ENCODE peak calls at places on chromosomes 2 and 18, in seven cellular contexts. One of them, this sample, is unnamed.

GRCh38 chr2:43230481-43230880 is 4.1 kb upstream of the ZFP36L2 start:
- DNase-seq in AG04450: no peak
- DNase-seq in Peyer's patch: no peak
- DNase-seq in testis: no peak
- DNase-seq in neural progenitor cell: peak
- DNase-seq in fibroblast of lung: no peak
- DNase-seq in breast epithelium: no peak
- DNase-seq in this sample: no peak

GRCh38 chr2:38107738-38108410 is 31.9 kb upstream of the CYP1B1 start:
- DNase-seq in Peyer's patch: no peak
- DNase-seq in AG04450: no peak
- DNase-seq in neural progenitor cell: peak
- DNase-seq in testis: no peak
- DNase-seq in fibroblast of lung: no peak
- DNase-seq in breast epithelium: no peak
- DNase-seq in this sample: no peak

GRCh38 chr2:43227830-43228280 is 1.4 kb upstream of the ZFP36L2 start:
- DNase-seq in AG04450: no peak
- DNase-seq in fibroblast of lung: no peak
- DNase-seq in testis: no peak
- DNase-seq in neural progenitor cell: no peak
- DNase-seq in breast epithelium: no peak
- DNase-seq in Peyer's patch: no peak
- DNase-seq in this sample: no peak

GRCh38 chr2:19021100-19021476 is 337.3 kb downstream of the OSR1 start:
- DNase-seq in Peyer's patch: no peak
- DNase-seq in breast epithelium: no peak
- DNase-seq in testis: no peak
- DNase-seq in AG04450: peak
- DNase-seq in fibroblast of lung: peak
- DNase-seq in neural progenitor cell: peak
- DNase-seq in this sample: no peak

GRCh38 chr18:72868666-72869661 is 1.2 kb upstream of the NETO1 start:
- DNase-seq in Peyer's patch: no peak
- DNase-seq in testis: no peak
- DNase-seq in fibroblast of lung: no peak
- DNase-seq in breast epithelium: no peak
- DNase-seq in AG04450: no peak
- DNase-seq in neural progenitor cell: peak
- DNase-seq in this sample: no peak

GRCh38 chr2:138531913-138532312 is 30.3 kb downstream of the SPOPL start:
- DNase-seq in AG04450: no peak
- DNase-seq in breast epithelium: no peak
- DNase-seq in fibroblast of lung: no peak
- DNase-seq in testis: no peak
- DNase-seq in neural progenitor cell: peak
- DNase-seq in Peyer's patch: no peak
- DNase-seq in this sample: no peak

GRCh38 chr2:232419245-232420072 is 12.8 kb downstream of the ALPG start:
- DNase-seq in Peyer's patch: no peak
- DNase-seq in testis: no peak
- DNase-seq in breast epithelium: no peak
- DNase-seq in AG04450: no peak
- DNase-seq in fibroblast of lung: no peak
- DNase-seq in neural progenitor cell: peak
- DNase-seq in this sample: peak

GRCh38 chr2:127609818-127610217 is 36.1 kb upstream of the GPR17 start:
- DNase-seq in neural progenitor cell: no peak
- DNase-seq in testis: no peak
- DNase-seq in breast epithelium: no peak
- DNase-seq in Peyer's patch: peak
- DNase-seq in AG04450: no peak
- DNase-seq in fibroblast of lung: no peak
- DNase-seq in this sample: peak

GRCh38 chr2:156321243-156321904 is 11.1 kb downstream of the NR4A2 start:
- DNase-seq in neural progenitor cell: peak
- DNase-seq in AG04450: no peak
- DNase-seq in fibroblast of lung: no peak
- DNase-seq in testis: no peak
- DNase-seq in breast epithelium: no peak
- DNase-seq in Peyer's patch: peak
- DNase-seq in this sample: no peak

GRCh38 chr18:23143871-23144270 is 8.6 kb downstream of the CABLES1 start:
- DNase-seq in breast epithelium: no peak
- DNase-seq in testis: no peak
- DNase-seq in AG04450: no peak
- DNase-seq in neural progenitor cell: no peak
- DNase-seq in Peyer's patch: no peak
- DNase-seq in fibroblast of lung: peak
- DNase-seq in this sample: peak

GRCh38 chr2:18356676-18357075 is 203.8 kb downstream of the RDH14 start:
- DNase-seq in fibroblast of lung: peak
- DNase-seq in breast epithelium: no peak
- DNase-seq in Peyer's patch: no peak
- DNase-seq in AG04450: no peak
- DNase-seq in neural progenitor cell: no peak
- DNase-seq in testis: no peak
- DNase-seq in this sample: no peak

GRCh38 chr18:9249254-9249653 is 85.3 kb upstream of the TWSG1 start:
- DNase-seq in breast epithelium: no peak
- DNase-seq in fibroblast of lung: peak
- DNase-seq in neural progenitor cell: no peak
- DNase-seq in Peyer's patch: no peak
- DNase-seq in AG04450: peak
- DNase-seq in testis: no peak
- DNase-seq in this sample: no peak

GRCh38 chr2:169716938-169717690 is 16.5 kb upstream of the KLHL23 start:
- DNase-seq in testis: no peak
- DNase-seq in Peyer's patch: peak
- DNase-seq in fibroblast of lung: no peak
- DNase-seq in AG04450: no peak
- DNase-seq in breast epithelium: no peak
- DNase-seq in neural progenitor cell: no peak
- DNase-seq in this sample: no peak

GRCh38 chr2:10223932-10224720 is 78.6 kb upstream of the HPCAL1 start:
- DNase-seq in fibroblast of lung: no peak
- DNase-seq in AG04450: no peak
- DNase-seq in neural progenitor cell: peak
- DNase-seq in Peyer's patch: peak
- DNase-seq in breast epithelium: no peak
- DNase-seq in testis: no peak
- DNase-seq in this sample: peak

GRCh38 chr2:73359915-73360697 is 25.5 kb upstream of the ALMS1 start:
- DNase-seq in AG04450: no peak
- DNase-seq in breast epithelium: no peak
- DNase-seq in neural progenitor cell: peak
- DNase-seq in testis: no peak
- DNase-seq in Peyer's patch: no peak
- DNase-seq in fibroblast of lung: no peak
- DNase-seq in this sample: no peak

GRCh38 chr2:160859086-160859485 is 301.1 kb upstream of the TANK start:
- DNase-seq in AG04450: no peak
- DNase-seq in testis: no peak
- DNase-seq in neural progenitor cell: no peak
- DNase-seq in breast epithelium: no peak
- DNase-seq in fibroblast of lung: no peak
- DNase-seq in Peyer's patch: no peak
- DNase-seq in this sample: no peak

GRCh38 chr2:190408538-190409271 is 550 bp downstream of the MFSD6 start:
- DNase-seq in neural progenitor cell: peak
- DNase-seq in AG04450: no peak
- DNase-seq in testis: peak
- DNase-seq in fibroblast of lung: peak
- DNase-seq in Peyer's patch: peak
- DNase-seq in breast epithelium: peak
- DNase-seq in this sample: peak

GRCh38 chr2:240959941-240960308 is 38.5 kb upstream of the SNED1 start:
- DNase-seq in breast epithelium: peak
- DNase-seq in Peyer's patch: peak
- DNase-seq in AG04450: no peak
- DNase-seq in testis: peak
- DNase-seq in fibroblast of lung: no peak
- DNase-seq in neural progenitor cell: no peak
- DNase-seq in this sample: no peak

GRCh38 chr18:2656237-2657042 is 914 bp downstream of the SMCHD1 start:
- DNase-seq in neural progenitor cell: peak
- DNase-seq in breast epithelium: peak
- DNase-seq in Peyer's patch: peak
- DNase-seq in fibroblast of lung: peak
- DNase-seq in AG04450: no peak
- DNase-seq in testis: peak
- DNase-seq in this sample: peak

GRCh38 chr2:175540421-175540820 is 358.9 kb upstream of the ATP5MC3 start:
- DNase-seq in AG04450: no peak
- DNase-seq in fibroblast of lung: no peak
- DNase-seq in testis: no peak
- DNase-seq in breast epithelium: no peak
- DNase-seq in Peyer's patch: no peak
- DNase-seq in neural progenitor cell: no peak
- DNase-seq in this sample: no peak
- H3K4me3 ChIP-seq in AG04450: no peak
- H3K4me3 ChIP-seq in fibroblast of lung: no peak
- H3K4me3 ChIP-seq in testis: no peak
- H3K4me3 ChIP-seq in breast epithelium: no peak
- H3K4me3 ChIP-seq in Peyer's patch: no peak
- H3K4me3 ChIP-seq in neural progenitor cell: no peak
- H3K4me3 ChIP-seq in this sample: no peak

GRCh38 chr18:48493856-48494255 is 45.0 kb upstream of the CTIF start:
- DNase-seq in breast epithelium: no peak
- DNase-seq in neural progenitor cell: no peak
- DNase-seq in Peyer's patch: no peak
- DNase-seq in fibroblast of lung: peak
- DNase-seq in testis: no peak
- DNase-seq in AG04450: no peak
- DNase-seq in this sample: no peak

GRCh38 chr18:48488388-48488850 is 50.4 kb upstream of the CTIF start:
- DNase-seq in AG04450: peak
- DNase-seq in breast epithelium: no peak
- DNase-seq in neural progenitor cell: no peak
- DNase-seq in testis: peak
- DNase-seq in fibroblast of lung: peak
- DNase-seq in Peyer's patch: peak
- DNase-seq in this sample: peak

GRCh38 chr18:48486762-48487161 is 52.1 kb upstream of the CTIF start:
- DNase-seq in Peyer's patch: no peak
- DNase-seq in breast epithelium: no peak
- DNase-seq in testis: no peak
- DNase-seq in AG04450: peak
- DNase-seq in neural progenitor cell: no peak
- DNase-seq in fibroblast of lung: peak
- DNase-seq in this sample: no peak

GRCh38 chr18:48492880-48493279 is 46.0 kb upstream of the CTIF start:
- DNase-seq in AG04450: no peak
- DNase-seq in testis: no peak
- DNase-seq in neural progenitor cell: no peak
- DNase-seq in fibroblast of lung: no peak
- DNase-seq in Peyer's patch: no peak
- DNase-seq in breast epithelium: no peak
- DNase-seq in this sample: no peak

GRCh38 chr18:48490641-48491040 is 48.2 kb upstream of the CTIF start:
- DNase-seq in AG04450: no peak
- DNase-seq in fibroblast of lung: peak
- DNase-seq in Peyer's patch: no peak
- DNase-seq in neural progenitor cell: no peak
- DNase-seq in testis: no peak
- DNase-seq in breast epithelium: no peak
- DNase-seq in this sample: no peak
- H3K27ac ChIP-seq in AG04450: no peak
- H3K27ac ChIP-seq in fibroblast of lung: no peak
- H3K27ac ChIP-seq in Peyer's patch: no peak
- H3K27ac ChIP-seq in neural progenitor cell: no peak
- H3K27ac ChIP-seq in testis: no peak
- H3K27ac ChIP-seq in breast epithelium: no peak
- H3K27ac ChIP-seq in this sample: no peak

DNA sequence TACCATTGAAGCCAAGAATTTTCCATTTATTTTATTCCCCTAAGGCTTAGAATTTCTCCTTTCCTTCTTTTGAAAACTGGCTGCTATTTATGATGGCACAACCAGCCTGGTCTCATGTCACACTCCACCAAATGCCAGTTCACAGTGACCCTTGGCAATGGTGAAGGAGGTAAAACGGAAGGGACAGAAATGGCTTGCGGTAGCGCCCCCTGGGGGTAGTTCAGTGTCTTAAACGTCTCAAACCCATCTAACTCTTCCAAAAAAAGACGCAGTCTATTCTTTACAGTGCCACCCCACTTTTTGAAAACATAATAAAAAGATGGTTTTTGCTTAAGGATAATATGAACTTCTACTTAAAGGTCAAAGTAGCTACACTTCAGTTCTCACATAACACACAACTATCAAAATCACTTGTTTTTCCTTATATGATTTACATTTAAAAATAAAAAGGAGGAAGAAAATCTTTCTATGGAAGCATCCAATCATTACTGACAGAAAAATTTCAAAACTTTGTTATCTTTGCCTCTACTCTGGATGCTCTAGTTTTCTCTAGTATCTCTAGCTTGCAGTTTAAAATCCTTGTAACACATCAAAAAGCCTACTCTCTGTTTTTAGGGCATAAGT is 28.0 kb downstream of the PNO1 start:
- DNase-seq in fibroblast of lung: peak
- DNase-seq in testis: peak
- DNase-seq in AG04450: no peak
- DNase-seq in breast epithelium: no peak
- DNase-seq in neural progenitor cell: peak
- DNase-seq in Peyer's patch: peak
- DNase-seq in this sample: peak
- TF ChIP-seq CTCF in fibroblast of lung: peak
- TF ChIP-seq CTCF in testis: peak
- TF ChIP-seq CTCF in AG04450: peak
- TF ChIP-seq CTCF in breast epithelium: no peak
- TF ChIP-seq CTCF in neural progenitor cell: peak
- TF ChIP-seq CTCF in Peyer's patch: peak
- TF ChIP-seq CTCF in this sample: peak

GRCh38 chr18:11514267-11514666 is 95.1 kb upstream of the SLC35G4 start:
- DNase-seq in fibroblast of lung: peak
- DNase-seq in testis: no peak
- DNase-seq in neural progenitor cell: no peak
- DNase-seq in Peyer's patch: no peak
- DNase-seq in AG04450: no peak
- DNase-seq in breast epithelium: no peak
- DNase-seq in this sample: no peak

GRCh38 chr18:11506871-11507270 is 102.5 kb upstream of the SLC35G4 start:
- DNase-seq in fibroblast of lung: peak
- DNase-seq in neural progenitor cell: no peak
- DNase-seq in breast epithelium: no peak
- DNase-seq in testis: no peak
- DNase-seq in Peyer's patch: no peak
- DNase-seq in AG04450: no peak
- DNase-seq in this sample: no peak

GRCh38 chr18:11516988-11517630 is 92.3 kb upstream of the SLC35G4 start:
- DNase-seq in fibroblast of lung: no peak
- DNase-seq in AG04450: no peak
- DNase-seq in breast epithelium: no peak
- DNase-seq in Peyer's patch: no peak
- DNase-seq in neural progenitor cell: no peak
- DNase-seq in testis: no peak
- DNase-seq in this sample: no peak

GRCh38 chr18:11511434-11512095 is 97.8 kb upstream of the SLC35G4 start:
- DNase-seq in AG04450: no peak
- DNase-seq in Peyer's patch: no peak
- DNase-seq in breast epithelium: no peak
- DNase-seq in fibroblast of lung: no peak
- DNase-seq in testis: no peak
- DNase-seq in neural progenitor cell: no peak
- DNase-seq in this sample: no peak

GRCh38 chr18:11512096-11513030 is 97.0 kb upstream of the SLC35G4 start:
- DNase-seq in fibroblast of lung: no peak
- DNase-seq in Peyer's patch: no peak
- DNase-seq in breast epithelium: no peak
- DNase-seq in neural progenitor cell: peak
- DNase-seq in AG04450: no peak
- DNase-seq in testis: peak
- DNase-seq in this sample: no peak
- H3K4me3 ChIP-seq in fibroblast of lung: no peak
- H3K4me3 ChIP-seq in Peyer's patch: no peak
- H3K4me3 ChIP-seq in breast epithelium: no peak
- H3K4me3 ChIP-seq in neural progenitor cell: no peak
- H3K4me3 ChIP-seq in AG04450: no peak
- H3K4me3 ChIP-seq in testis: no peak
- H3K4me3 ChIP-seq in this sample: no peak

This sample was measured in upper lobe of right lung.